ENCODE peak calls at places on chromosomes 6 and 20, in five cellular contexts. S, L, T, H and W are unnamed samples.

GRCh38 chr6:168158980-168159349 is 80.0 kb upstream of the FRMD1 start:
- DNase-seq in S (no peak), L (no peak), T (no peak), H (no peak), W (no peak)

GRCh38 chr6:3022765-3023662 is 23.3 kb downstream of the NQO2 start:
- DNase-seq in S (no peak), L (no peak), T (peak), H (no peak), W (peak)

GRCh38 chr6:136095961-136096360 is 154.2 kb downstream of the MTFR2 start:
- DNase-seq in S (no peak), L (no peak), T (peak), H (no peak), W (no peak)

GRCh38 chr6:157912326-157912725 is 69.3 kb upstream of the SYNJ2 start:
- DNase-seq in S (no peak), L (peak), T (no peak), H (no peak), W (no peak)

GRCh38 chr6:21537660-21538059 is 55.9 kb upstream of the SOX4 start:
- DNase-seq in S (no peak), L (no peak), T (no peak), H (no peak), W (no peak)

GRCh38 chr20:9255171-9255570 is 186.3 kb downstream of the PLCB4 start:
- DNase-seq in S (no peak), L (no peak), T (no peak), H (no peak), W (no peak)

GRCh38 chr6:163955752-163956151 is 541.2 kb downstream of the QKI start:
- DNase-seq in S (no peak), L (no peak), T (no peak), H (no peak), W (no peak)

GRCh38 chr6:12163744-12164507 is 126.2 kb upstream of the EDN1 start:
- DNase-seq in S (no peak), L (no peak), T (no peak), H (no peak), W (no peak)

GRCh38 chr6:134447883-134448387 is 130.0 kb upstream of the SGK1 start:
- DNase-seq in S (no peak), L (peak), T (no peak), H (no peak), W (no peak)

GRCh38 chr6:54998576-54998975 is 152.0 kb downstream of the FAM83B start:
- DNase-seq in S (no peak), L (no peak), T (no peak), H (no peak), W (no peak)

GRCh38 chr20:37615507-37616425 is 78.1 kb upstream of the CTNNBL1 start:
- DNase-seq in S (peak), L (no peak), T (peak), H (peak), W (peak)

GRCh38 chr6:57435475-57436163 is 118.2 kb downstream of the PRIM2 start:
- DNase-seq in S (no peak), L (no peak), T (no peak), H (no peak), W (no peak)

GRCh38 chr6:105322499-105323231 is 80.2 kb downstream of the PREP start:
- DNase-seq in S (no peak), L (no peak), T (no peak), H (no peak), W (no peak)

GRCh38 chr6:36319436-36319762 is 17.3 kb downstream of the BNIP5 start:
- DNase-seq in S (no peak), L (no peak), T (no peak), H (no peak), W (no peak)

GRCh38 chr6:54992789-54993188 is 146.2 kb downstream of the FAM83B start:
- DNase-seq in S (no peak), L (no peak), T (no peak), H (no peak), W (no peak)

GRCh38 chr20:18225652-18226051 is 62.7 kb upstream of the ZNF133 start:
- DNase-seq in S (no peak), L (no peak), T (no peak), H (peak), W (no peak)

GRCh38 chr20:44010162-44010704 is 95.6 kb downstream of the TOX2 start:
- DNase-seq in S (no peak), L (no peak), T (no peak), H (no peak), W (peak)

GRCh38 chr6:150145427-150145826 is 2.6 kb downstream of the PPP1R14C start:
- DNase-seq in S (no peak), L (no peak), T (no peak), H (no peak), W (no peak)

GRCh38 chr6:19857139-19857538 is 20.0 kb downstream of the ID4 start:
- DNase-seq in S (no peak), L (no peak), T (no peak), H (no peak), W (no peak)

GRCh38 chr6:159128978-159129377 is 40.2 kb upstream of the FNDC1 start:
- DNase-seq in S (no peak), L (no peak), T (no peak), H (no peak), W (no peak)

GRCh38 chr20:25135031-25135430 is 53.1 kb upstream of the VSX1 start:
- DNase-seq in S (no peak), L (no peak), T (no peak), H (no peak), W (no peak)

GRCh38 chr6:49497308-49497707 is 2.4 kb upstream of the GLYATL3 start:
- DNase-seq in S (no peak), L (no peak), T (no peak), H (no peak), W (no peak)

GRCh38 chr6:20001286-20001685 is 164.1 kb downstream of the ID4 start:
- DNase-seq in S (no peak), L (no peak), T (no peak), H (no peak), W (no peak)

GRCh38 chr20:3786665-3787639 is at the start of gene CENPB:
- DNase-seq in S (peak), L (no peak), T (peak), H (peak), W (peak)

GRCh38 chr20:57622201-57622570 is 2.0 kb upstream of the ZBP1 start:
- DNase-seq in S (no peak), L (no peak), T (no peak), H (no peak), W (no peak)

GRCh38 chr6:150354754-150355571 is 13.8 kb upstream of the IYD start:
- DNase-seq in S (no peak), L (no peak), T (no peak), H (no peak), W (no peak)

GRCh38 chr6:1819007-1819406 is 209.3 kb downstream of the FOXC1 start:
- DNase-seq in S (no peak), L (no peak), T (no peak), H (no peak), W (no peak)

GRCh38 chr6:87772597-87773530 is 70.8 kb upstream of the AKIRIN2 start:
- DNase-seq in S (no peak), L (peak), T (no peak), H (peak), W (peak)

GRCh38 chr6:146292506-146292905 is 251.1 kb upstream of the RAB32 start:
- DNase-seq in S (no peak), L (no peak), T (no peak), H (no peak), W (no peak)

GRCh38 chr20:48722737-48723191 is 105.0 kb downstream of the PREX1 start:
- DNase-seq in S (no peak), L (no peak), T (peak), H (peak), W (no peak)

GRCh38 chr20:29079769-29080690 is 2177.4 kb upstream of the DEFB115 start:
- DNase-seq in S (no peak), L (no peak), T (peak), H (no peak), W (peak)

GRCh38 chr20:3786126-3786484 is 435 bp downstream of the CENPB start:
- DNase-seq in S (peak), L (no peak), T (peak), H (peak), W (no peak)

GRCh38 chr20:56540415-56540814 is 7.4 kb downstream of the FAM209B start:
- DNase-seq in S (no peak), L (no peak), T (no peak), H (peak), W (no peak)
- H3K27ac ChIP-seq in S (no peak), L (no peak), T (no peak), H (no peak), W (no peak)

GRCh38 chr6:38632490-38632889 is 7.2 kb downstream of the BTBD9 start:
- DNase-seq in S (no peak), L (no peak), T (no peak), H (no peak), W (no peak)
- H3K27ac ChIP-seq in S (no peak), L (no peak), T (no peak), H (no peak), W (no peak)

DNA sequence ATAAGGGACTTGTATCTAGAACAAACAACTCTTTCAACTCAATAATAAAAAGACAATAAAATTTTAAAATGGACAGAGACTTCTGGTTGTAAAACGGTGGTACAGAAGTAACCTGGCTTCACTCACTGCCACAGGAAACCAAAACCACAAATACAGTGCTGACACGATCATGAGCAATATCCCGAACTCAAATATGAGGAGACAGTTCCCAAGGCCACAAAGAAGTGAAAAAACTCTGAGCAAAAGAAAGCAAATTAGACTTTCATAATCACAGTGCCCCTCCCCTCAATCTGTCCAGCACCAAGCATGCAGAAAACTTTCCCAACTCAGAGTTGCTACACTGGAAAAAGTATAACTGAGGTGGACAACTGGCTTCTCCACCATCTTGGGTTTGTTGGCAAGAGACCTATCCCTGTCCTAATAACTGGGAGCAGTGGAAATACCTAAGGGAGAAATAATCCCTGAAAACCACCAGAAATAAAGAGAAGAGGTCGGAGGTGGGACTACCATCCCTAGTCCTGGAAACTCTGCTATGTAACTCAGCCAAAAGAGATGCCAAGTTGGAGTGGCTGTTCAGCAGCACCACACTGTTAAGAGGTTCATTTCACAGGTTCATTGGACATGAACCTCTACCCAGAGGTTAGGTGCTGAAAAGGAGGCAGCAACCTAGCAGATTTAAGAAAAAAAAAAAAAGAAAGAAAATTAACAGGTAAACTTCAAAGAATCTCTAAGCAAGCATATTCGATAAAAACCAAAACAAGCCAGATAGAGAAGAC is 55.5 kb downstream of the REV3L start:
- DNase-seq in S (peak), L (peak), T (no peak), H (peak), W (no peak)
- H3K27ac ChIP-seq in S (no peak), L (peak), T (no peak), H (peak), W (no peak)

DNA sequence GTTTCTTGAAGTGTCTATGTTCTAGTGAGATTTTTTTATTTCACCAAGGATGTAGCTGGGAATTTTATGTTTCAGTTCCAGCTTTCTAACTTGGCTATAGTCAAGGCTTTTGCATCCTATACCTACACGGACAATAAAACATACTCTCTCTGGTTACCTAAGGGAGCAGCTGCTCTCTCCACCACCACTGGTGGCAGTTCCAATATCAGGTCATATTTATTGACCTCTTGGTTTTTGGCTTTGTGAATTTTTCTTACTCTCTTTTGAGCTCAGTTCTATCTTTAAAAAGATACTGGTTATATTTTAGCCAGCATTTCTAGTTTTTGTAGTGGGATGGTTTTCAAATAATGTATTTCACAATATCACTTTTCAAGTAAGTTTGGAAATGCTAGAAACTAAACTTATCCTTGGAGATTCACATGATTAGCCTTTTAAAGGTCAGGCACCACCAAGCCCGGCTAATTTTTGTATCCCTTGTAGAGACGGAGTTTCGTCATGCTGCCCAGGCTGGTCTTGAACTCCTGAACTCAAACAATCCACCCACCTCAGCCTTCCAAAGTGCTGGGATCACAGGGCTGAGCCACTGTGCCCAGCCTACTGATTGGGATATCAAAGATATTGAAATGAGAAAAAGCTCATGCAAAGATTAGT is 34.7 kb upstream of the HAO1 start:
- DNase-seq in S (no peak), L (no peak), T (no peak), H (no peak), W (no peak)
- H3K27ac ChIP-seq in S (no peak), L (no peak), T (no peak), H (no peak), W (no peak)

GRCh38 chr6:34953084-34954025 is 64.3 kb downstream of the ANKS1A start:
- DNase-seq in S (no peak), L (no peak), T (no peak), H (peak), W (no peak)
- H3K27ac ChIP-seq in S (no peak), L (no peak), T (no peak), H (no peak), W (no peak)

GRCh38 chr20:31710423-31711250 is 12.0 kb downstream of the BCL2L1 start:
- DNase-seq in S (no peak), L (no peak), T (no peak), H (no peak), W (no peak)
- H3K27ac ChIP-seq in S (no peak), L (no peak), T (peak), H (peak), W (peak)

DNA sequence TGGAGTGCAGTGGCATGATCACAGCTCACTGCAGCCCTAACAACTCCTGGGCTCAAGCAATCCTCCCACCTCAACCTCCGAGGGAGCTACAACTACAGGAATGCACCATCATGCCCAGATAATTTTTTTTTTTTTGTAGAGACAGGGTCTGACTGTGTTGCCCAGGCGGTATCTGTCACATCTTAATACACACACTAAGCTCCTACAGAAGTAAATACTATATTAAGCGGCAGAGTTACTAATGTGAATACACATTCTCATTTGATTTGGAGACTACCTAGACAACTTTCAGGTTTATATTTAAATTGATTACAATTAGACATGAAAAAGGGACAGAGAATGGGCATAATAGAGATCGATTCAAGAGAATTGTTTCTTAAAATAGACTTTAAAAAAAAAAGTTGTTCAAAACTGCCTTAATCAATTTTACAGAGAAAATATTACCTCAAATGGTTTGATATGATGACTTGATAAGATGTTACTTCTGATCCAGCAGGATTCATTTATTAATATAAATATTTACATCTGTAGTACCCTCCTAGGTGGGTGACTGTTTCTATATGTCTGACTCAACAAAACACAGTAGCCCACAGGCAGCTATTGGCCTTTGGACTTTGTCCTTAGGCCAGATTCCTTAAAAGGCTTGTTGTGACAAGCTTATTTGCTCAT is 7.1 kb upstream of the LOC128125822 start:
- DNase-seq in S (no peak), L (no peak), T (no peak), H (peak), W (no peak)
- H3K27ac ChIP-seq in S (no peak), L (no peak), T (no peak), H (no peak), W (no peak)

GRCh38 chr6:4971851-4972250 is 32.0 kb downstream of the RPP40 start:
- DNase-seq in S (no peak), L (no peak), T (no peak), H (no peak), W (no peak)

GRCh38 chr6:4972438-4972837 is 31.4 kb downstream of the RPP40 start:
- DNase-seq in S (no peak), L (no peak), T (no peak), H (no peak), W (no peak)

GRCh38 chr6:4973415-4973814 is 30.4 kb downstream of the RPP40 start:
- DNase-seq in S (no peak), L (no peak), T (no peak), H (no peak), W (no peak)

GRCh38 chr6:4974962-4975361 is 28.9 kb downstream of the RPP40 start:
- DNase-seq in S (no peak), L (no peak), T (no peak), H (no peak), W (no peak)

DNA sequence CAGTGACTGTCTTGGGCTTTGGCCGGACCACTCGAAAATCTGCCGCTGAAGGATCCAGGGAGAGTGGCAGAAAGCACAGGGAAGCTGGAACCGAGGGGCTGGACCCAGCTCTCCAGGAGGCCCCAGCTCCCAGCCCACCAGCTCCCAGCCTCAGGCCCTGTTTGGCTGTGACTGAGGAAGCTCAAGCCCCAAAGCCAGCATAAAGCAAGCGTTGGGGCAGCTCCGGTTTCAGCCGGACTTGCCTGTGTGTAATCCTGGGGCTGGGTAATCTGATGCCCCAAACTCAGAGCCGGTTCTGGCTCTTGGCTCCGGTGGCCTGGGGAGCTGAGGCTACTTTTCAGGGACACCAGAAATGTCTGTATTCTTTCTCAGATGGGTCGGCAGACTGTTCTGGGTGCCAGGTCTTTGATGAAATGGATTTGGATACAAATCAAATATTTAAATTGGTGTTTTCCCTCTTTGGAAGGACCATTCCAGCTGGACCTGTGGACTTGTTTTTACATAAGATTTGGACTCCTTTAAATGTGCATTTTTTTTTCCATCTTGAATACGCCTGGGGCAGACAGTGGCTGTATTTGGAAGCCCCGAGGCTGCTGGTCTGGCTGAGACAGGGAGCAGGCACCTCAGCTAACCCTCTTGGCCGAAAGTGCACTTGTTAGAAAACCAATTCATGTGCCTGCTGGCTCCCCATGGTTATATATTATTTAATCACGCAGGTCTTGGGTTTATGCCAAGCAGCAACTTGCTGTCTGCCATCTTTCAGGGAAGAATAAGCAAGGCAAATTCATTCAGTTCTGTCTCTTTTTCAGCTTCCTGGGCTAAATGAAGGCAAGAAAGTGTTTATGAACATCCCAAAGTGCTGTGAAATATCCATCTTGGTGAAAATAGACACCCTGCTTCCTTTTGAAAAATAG is 29.6 kb downstream of the RPP40 start:
- DNase-seq in S (no peak), L (peak), T (peak), H (peak), W (no peak)
- H3K27ac ChIP-seq in S (no peak), L (peak), T (peak), H (no peak), W (no peak)

GRCh38 chr6:107443066-107443903 is 16.1 kb downstream of the PDSS2 start:
- DNase-seq in S (no peak), L (no peak), T (no peak), H (peak), W (no peak)

GRCh38 chr6:107443904-107444267 is 15.5 kb downstream of the PDSS2 start:
- DNase-seq in S (no peak), L (no peak), T (no peak), H (no peak), W (no peak)

GRCh38 chr6:107444277-107444676 is 15.1 kb downstream of the PDSS2 start:
- DNase-seq in S (no peak), L (no peak), T (no peak), H (no peak), W (no peak)

GRCh38 chr6:107447663-107448216 is 11.6 kb downstream of the PDSS2 start:
- DNase-seq in S (no peak), L (no peak), T (no peak), H (no peak), W (no peak)

GRCh38 chr6:107448776-107449175 is 10.6 kb downstream of the PDSS2 start:
- DNase-seq in S (no peak), L (no peak), T (no peak), H (no peak), W (no peak)
- H3K27ac ChIP-seq in S (no peak), L (no peak), T (no peak), H (no peak), W (no peak)